ENCODE peak calls at places on chromosomes 7 and 10, in nine cellular contexts. I is stromal cell of bone marrow, A is NCI-H774, O is tibial artery, G is OCI-M1, E is hippocampal formation, Y is HTR-8/SVneo, W is endothelial cell of umbilical vein, B is GM03348. F is an unnamed sample.

GRCh38 chr7:40244226-40244625 is 109.4 kb downstream of the SUGCT start:
- DNase-seq in I (no peak), A (no peak), O (no peak), G (no peak), E (no peak), Y (no peak), W (peak), B (no peak), F (no peak)

GRCh38 chr7:132065193-132065972 is 509.0 kb upstream of the PODXL start:
- DNase-seq in I (peak), A (no peak), O (peak), G (no peak), E (peak), Y (peak), W (peak), B (peak), F (peak)

GRCh38 chr10:119416855-119417254 is 125.7 kb downstream of the RGS10 start:
- DNase-seq in I (peak), A (no peak), O (no peak), G (peak), E (no peak), Y (peak), W (peak), B (peak), F (peak)

GRCh38 chr10:131979821-131980270 is 1.9 kb downstream of the BNIP3 start:
- DNase-seq in I (no peak), A (no peak), O (peak), G (no peak), E (no peak), Y (no peak), W (peak), B (peak), F (no peak)

GRCh38 chr7:42511027-42511426 is 274.0 kb upstream of the GLI3 start:
- DNase-seq in I (no peak), A (no peak), O (no peak), G (no peak), E (no peak), Y (no peak), W (no peak), B (peak), F (no peak)

GRCh38 chr7:22671177-22671879 is 55.7 kb upstream of the IL6 start:
- DNase-seq in I (no peak), A (no peak), O (no peak), G (no peak), E (no peak), Y (no peak), W (peak), B (peak), F (no peak)

GRCh38 chr10:45091968-45092367 is 91.2 kb downstream of the ZNF22 start:
- DNase-seq in I (no peak), A (no peak), O (no peak), G (no peak), E (peak), Y (no peak), W (no peak), B (no peak), F (peak)

GRCh38 chr10:44974628-44975431 is 3.8 kb downstream of the DEPP1 start:
- DNase-seq in I (no peak), A (peak), O (peak), G (peak), E (peak), Y (peak), W (peak), B (peak), F (no peak)

GRCh38 chr10:12729885-12730284 is 271.6 kb downstream of the CCDC3 start:
- DNase-seq in I (no peak), A (no peak), O (no peak), G (peak), E (no peak), Y (no peak), W (no peak), B (no peak), F (peak)

GRCh38 chr7:23387583-23387982 is 82.7 kb downstream of the IGF2BP3 start:
- DNase-seq in I (no peak), A (no peak), O (no peak), G (no peak), E (no peak), Y (no peak), W (no peak), B (no peak), F (no peak)

GRCh38 chr10:62005687-62006086 is 104.2 kb downstream of the ARID5B start:
- DNase-seq in I (no peak), A (no peak), O (no peak), G (no peak), E (no peak), Y (no peak), W (peak), B (no peak), F (no peak)

GRCh38 chr7:16780586-16780985 is 24.2 kb downstream of the AGR2 start:
- DNase-seq in I (no peak), A (no peak), O (no peak), G (no peak), E (no peak), Y (no peak), W (no peak), B (no peak), F (no peak)

GRCh38 chr7:6437251-6437650 is 10.5 kb downstream of the DAGLB start:
- DNase-seq in I (no peak), A (no peak), O (no peak), G (no peak), E (no peak), Y (no peak), W (no peak), B (no peak), F (no peak)

GRCh38 chr7:140153666-140154161 is 23.1 kb downstream of the KDM7A start:
- DNase-seq in I (no peak), A (no peak), O (no peak), G (no peak), E (no peak), Y (no peak), W (no peak), B (no peak), F (no peak)

GRCh38 chr7:87878208-87878735 is 2.0 kb downstream of the DBF4 start:
- DNase-seq in I (no peak), A (no peak), O (no peak), G (peak), E (no peak), Y (no peak), W (peak), B (peak), F (no peak)

GRCh38 chr7:143416565-143417149 is 8.0 kb upstream of the EPHA1 start:
- DNase-seq in I (peak), A (peak), O (no peak), G (peak), E (no peak), Y (peak), W (peak), B (peak), F (peak)

GRCh38 chr7:92758796-92759431 is 77.5 kb downstream of the CDK6 start:
- DNase-seq in I (no peak), A (no peak), O (no peak), G (no peak), E (no peak), Y (no peak), W (no peak), B (no peak), F (peak)

F was measured in SJCRH30.